ENCODE peak calls at places on chromosomes 12 and 14, in nine cellular contexts. One of them, this sample, is unnamed.

GRCh38 chr14:95330591-95331370 is 11.1 kb upstream of the CLMN start:
- DNase-seq in amniotic epithelial cell: no peak
- DNase-seq in MCF 10A: no peak
- DNase-seq in CD8-positive, alpha-beta memory T cell: no peak
- DNase-seq in progenitor cell of endocrine pancreas: no peak
- DNase-seq in H7: no peak
- DNase-seq in upper lobe of right lung: no peak
- DNase-seq in AG10803: no peak
- DNase-seq in lower lobe of right lung: no peak
- DNase-seq in this sample: no peak

GRCh38 chr12:68406134-68406576 is 74.0 kb upstream of the MDM1 start:
- DNase-seq in MCF 10A: peak
- DNase-seq in upper lobe of right lung: peak
- DNase-seq in AG10803: peak
- DNase-seq in CD8-positive, alpha-beta memory T cell: no peak
- DNase-seq in lower lobe of right lung: peak
- DNase-seq in progenitor cell of endocrine pancreas: no peak
- DNase-seq in amniotic epithelial cell: peak
- DNase-seq in H7: peak
- DNase-seq in this sample: no peak

GRCh38 chr14:99188721-99189120 is 83.3 kb downstream of the BCL11B start:
- DNase-seq in AG10803: no peak
- DNase-seq in upper lobe of right lung: no peak
- DNase-seq in lower lobe of right lung: no peak
- DNase-seq in CD8-positive, alpha-beta memory T cell: peak
- DNase-seq in progenitor cell of endocrine pancreas: no peak
- DNase-seq in MCF 10A: no peak
- DNase-seq in H7: peak
- DNase-seq in amniotic epithelial cell: no peak
- DNase-seq in this sample: peak

GRCh38 chr12:125683748-125684381 is 618.6 kb downstream of the AACS start:
- DNase-seq in upper lobe of right lung: peak
- DNase-seq in AG10803: no peak
- DNase-seq in CD8-positive, alpha-beta memory T cell: no peak
- DNase-seq in H7: peak
- DNase-seq in lower lobe of right lung: peak
- DNase-seq in amniotic epithelial cell: no peak
- DNase-seq in progenitor cell of endocrine pancreas: peak
- DNase-seq in MCF 10A: no peak
- DNase-seq in this sample: no peak

GRCh38 chr14:92501891-92502351 is 11.7 kb upstream of the RIN3 start:
- DNase-seq in MCF 10A: peak
- DNase-seq in upper lobe of right lung: no peak
- DNase-seq in amniotic epithelial cell: peak
- DNase-seq in CD8-positive, alpha-beta memory T cell: no peak
- DNase-seq in lower lobe of right lung: no peak
- DNase-seq in progenitor cell of endocrine pancreas: no peak
- DNase-seq in H7: no peak
- DNase-seq in AG10803: peak
- DNase-seq in this sample: no peak

GRCh38 chr14:104085032-104085888 is at the start of gene ASPG:
- DNase-seq in lower lobe of right lung: peak
- DNase-seq in progenitor cell of endocrine pancreas: no peak
- DNase-seq in amniotic epithelial cell: no peak
- DNase-seq in CD8-positive, alpha-beta memory T cell: no peak
- DNase-seq in H7: peak
- DNase-seq in upper lobe of right lung: peak
- DNase-seq in AG10803: no peak
- DNase-seq in MCF 10A: no peak
- DNase-seq in this sample: no peak

GRCh38 chr14:33742166-33742565 is 208.7 kb downstream of the EGLN3 start:
- DNase-seq in MCF 10A: no peak
- DNase-seq in AG10803: no peak
- DNase-seq in progenitor cell of endocrine pancreas: no peak
- DNase-seq in CD8-positive, alpha-beta memory T cell: no peak
- DNase-seq in H7: no peak
- DNase-seq in amniotic epithelial cell: peak
- DNase-seq in upper lobe of right lung: no peak
- DNase-seq in lower lobe of right lung: no peak
- DNase-seq in this sample: no peak

GRCh38 chr14:105118646-105119409 is 49.7 kb downstream of the JAG2 start:
- DNase-seq in amniotic epithelial cell: peak
- DNase-seq in MCF 10A: no peak
- DNase-seq in H7: no peak
- DNase-seq in AG10803: no peak
- DNase-seq in progenitor cell of endocrine pancreas: no peak
- DNase-seq in CD8-positive, alpha-beta memory T cell: no peak
- DNase-seq in lower lobe of right lung: peak
- DNase-seq in upper lobe of right lung: no peak
- DNase-seq in this sample: no peak

GRCh38 chr14:55336161-55336560 is 64.9 kb downstream of the FBXO34 start:
- DNase-seq in MCF 10A: peak
- DNase-seq in CD8-positive, alpha-beta memory T cell: no peak
- DNase-seq in lower lobe of right lung: no peak
- DNase-seq in amniotic epithelial cell: no peak
- DNase-seq in upper lobe of right lung: no peak
- DNase-seq in progenitor cell of endocrine pancreas: no peak
- DNase-seq in H7: no peak
- DNase-seq in AG10803: peak
- DNase-seq in this sample: peak

GRCh38 chr12:57934804-57935203 is 6.6 kb upstream of the ATP23 start:
- DNase-seq in amniotic epithelial cell: no peak
- DNase-seq in lower lobe of right lung: no peak
- DNase-seq in CD8-positive, alpha-beta memory T cell: no peak
- DNase-seq in upper lobe of right lung: no peak
- DNase-seq in H7: no peak
- DNase-seq in AG10803: no peak
- DNase-seq in MCF 10A: no peak
- DNase-seq in progenitor cell of endocrine pancreas: no peak
- DNase-seq in this sample: no peak

GRCh38 chr12:123614531-123614930 is 12.6 kb downstream of the DDX55 start:
- DNase-seq in MCF 10A: peak
- DNase-seq in AG10803: peak
- DNase-seq in amniotic epithelial cell: no peak
- DNase-seq in upper lobe of right lung: no peak
- DNase-seq in progenitor cell of endocrine pancreas: no peak
- DNase-seq in lower lobe of right lung: no peak
- DNase-seq in H7: no peak
- DNase-seq in CD8-positive, alpha-beta memory T cell: no peak
- DNase-seq in this sample: no peak

GRCh38 chr14:53663709-53664108 is 292.9 kb downstream of the BMP4 start:
- DNase-seq in upper lobe of right lung: no peak
- DNase-seq in AG10803: peak
- DNase-seq in MCF 10A: peak
- DNase-seq in progenitor cell of endocrine pancreas: no peak
- DNase-seq in CD8-positive, alpha-beta memory T cell: no peak
- DNase-seq in lower lobe of right lung: no peak
- DNase-seq in amniotic epithelial cell: peak
- DNase-seq in H7: peak
- DNase-seq in this sample: no peak

GRCh38 chr12:54593135-54593534 is 4.7 kb upstream of the PPP1R1A start:
- DNase-seq in upper lobe of right lung: no peak
- DNase-seq in progenitor cell of endocrine pancreas: no peak
- DNase-seq in amniotic epithelial cell: no peak
- DNase-seq in H7: no peak
- DNase-seq in AG10803: no peak
- DNase-seq in CD8-positive, alpha-beta memory T cell: no peak
- DNase-seq in MCF 10A: no peak
- DNase-seq in lower lobe of right lung: no peak
- DNase-seq in this sample: no peak

GRCh38 chr14:64190974-64191502 is 103.1 kb downstream of the ESR2 start:
- DNase-seq in CD8-positive, alpha-beta memory T cell: no peak
- DNase-seq in upper lobe of right lung: no peak
- DNase-seq in lower lobe of right lung: no peak
- DNase-seq in amniotic epithelial cell: no peak
- DNase-seq in AG10803: no peak
- DNase-seq in H7: no peak
- DNase-seq in MCF 10A: no peak
- DNase-seq in progenitor cell of endocrine pancreas: no peak
- DNase-seq in this sample: no peak

GRCh38 chr12:20950248-20950647 is 139.7 kb downstream of the SLCO1B3 start:
- DNase-seq in amniotic epithelial cell: peak
- DNase-seq in CD8-positive, alpha-beta memory T cell: no peak
- DNase-seq in upper lobe of right lung: no peak
- DNase-seq in H7: peak
- DNase-seq in AG10803: no peak
- DNase-seq in progenitor cell of endocrine pancreas: no peak
- DNase-seq in lower lobe of right lung: no peak
- DNase-seq in MCF 10A: peak
- DNase-seq in this sample: peak

GRCh38 chr12:98745578-98746391 is 100.7 kb downstream of the APAF1 start:
- DNase-seq in lower lobe of right lung: no peak
- DNase-seq in H7: peak
- DNase-seq in AG10803: peak
- DNase-seq in amniotic epithelial cell: peak
- DNase-seq in progenitor cell of endocrine pancreas: no peak
- DNase-seq in upper lobe of right lung: no peak
- DNase-seq in CD8-positive, alpha-beta memory T cell: peak
- DNase-seq in MCF 10A: no peak
- DNase-seq in this sample: peak

GRCh38 chr14:96125536-96125935 is 79.1 kb upstream of the BDKRB2 start:
- DNase-seq in progenitor cell of endocrine pancreas: no peak
- DNase-seq in upper lobe of right lung: no peak
- DNase-seq in amniotic epithelial cell: peak
- DNase-seq in CD8-positive, alpha-beta memory T cell: no peak
- DNase-seq in lower lobe of right lung: no peak
- DNase-seq in AG10803: peak
- DNase-seq in MCF 10A: no peak
- DNase-seq in H7: no peak
- DNase-seq in this sample: no peak

GRCh38 chr14:100025111-100025510 is 40.1 kb upstream of the EVL start:
- DNase-seq in AG10803: peak
- DNase-seq in CD8-positive, alpha-beta memory T cell: no peak
- DNase-seq in amniotic epithelial cell: peak
- DNase-seq in progenitor cell of endocrine pancreas: no peak
- DNase-seq in lower lobe of right lung: peak
- DNase-seq in upper lobe of right lung: peak
- DNase-seq in MCF 10A: peak
- DNase-seq in H7: peak
- DNase-seq in this sample: no peak

GRCh38 chr14:68682166-68683103 is 110.4 kb downstream of the ZFP36L1 start:
- DNase-seq in upper lobe of right lung: peak
- DNase-seq in amniotic epithelial cell: peak
- DNase-seq in H7: no peak
- DNase-seq in lower lobe of right lung: no peak
- DNase-seq in AG10803: peak
- DNase-seq in MCF 10A: peak
- DNase-seq in CD8-positive, alpha-beta memory T cell: no peak
- DNase-seq in progenitor cell of endocrine pancreas: no peak
- DNase-seq in this sample: peak

GRCh38 chr12:30110970-30111586 is 327.3 kb upstream of the TMTC1 start:
- DNase-seq in AG10803: no peak
- DNase-seq in MCF 10A: peak
- DNase-seq in CD8-positive, alpha-beta memory T cell: no peak
- DNase-seq in upper lobe of right lung: no peak
- DNase-seq in lower lobe of right lung: no peak
- DNase-seq in amniotic epithelial cell: peak
- DNase-seq in H7: no peak
- DNase-seq in progenitor cell of endocrine pancreas: no peak
- DNase-seq in this sample: no peak

GRCh38 chr14:55103005-55103640 is 25.9 kb upstream of the LGALS3 start:
- DNase-seq in CD8-positive, alpha-beta memory T cell: peak
- DNase-seq in upper lobe of right lung: peak
- DNase-seq in amniotic epithelial cell: peak
- DNase-seq in AG10803: peak
- DNase-seq in progenitor cell of endocrine pancreas: peak
- DNase-seq in MCF 10A: peak
- DNase-seq in lower lobe of right lung: peak
- DNase-seq in H7: peak
- DNase-seq in this sample: peak

GRCh38 chr14:106436310-106436905 is 910.0 kb downstream of the TMEM121 start:
- DNase-seq in lower lobe of right lung: peak
- DNase-seq in AG10803: no peak
- DNase-seq in CD8-positive, alpha-beta memory T cell: peak
- DNase-seq in upper lobe of right lung: peak
- DNase-seq in amniotic epithelial cell: no peak
- DNase-seq in progenitor cell of endocrine pancreas: no peak
- DNase-seq in MCF 10A: peak
- DNase-seq in H7: no peak
- DNase-seq in this sample: peak

This sample was measured in CD4-positive, CD25-positive, alpha-beta regulatory T cell.